ENCODE peak calls at places on chromosomes 1 and 21, in five cellular contexts. X is IMR-90, C is K562, Z is GM12878, W is SK-N-SH. Q is an unnamed sample.

GRCh38 chr21:37869661-37870060 is 46.6 kb downstream of the KCNJ6 start:
- DNase-seq in C (no peak), X (no peak), W (no peak), Z (no peak), Q (no peak)

GRCh38 chr21:45471229-45472052 is 66.5 kb downstream of the COL18A1 start:
- DNase-seq in C (no peak), Z (no peak), X (peak), W (no peak), Q (no peak)

GRCh38 chr21:45539046-45539795 is 3.0 kb downstream of the SLC19A1 start:
- DNase-seq in X (no peak), W (no peak), Z (no peak), C (no peak), Q (no peak)

GRCh38 chr1:204896787-204897469 is 26.3 kb downstream of the NFASC start:
- DNase-seq in W (no peak), X (no peak), C (no peak), Z (no peak), Q (no peak)

GRCh38 chr1:244992833-244993232 is 128.5 kb upstream of the HNRNPU start:
- DNase-seq in C (no peak), X (peak), Z (no peak), W (no peak), Q (no peak)

GRCh38 chr21:34635307-34635706 is 20.4 kb upstream of the RCAN1 start:
- DNase-seq in X (no peak), W (no peak), C (peak), Z (no peak), Q (no peak)

GRCh38 chr21:45291613-45292398 is 4.1 kb upstream of the POFUT2 start:
- DNase-seq in Z (no peak), C (peak), W (peak), X (no peak), Q (no peak)

GRCh38 chr21:34992180-34992579 is 56.9 kb downstream of the RUNX1 start:
- DNase-seq in C (no peak), Z (no peak), X (no peak), W (no peak), Q (no peak)

GRCh38 chr1:115426271-115426771 is 88.3 kb upstream of the NGF start:
- DNase-seq in Z (no peak), W (no peak), C (no peak), X (peak), Q (no peak)

GRCh38 chr1:173467426-173467825 is 9.7 kb upstream of the PRDX6 start:
- DNase-seq in Z (no peak), W (no peak), X (peak), C (no peak), Q (no peak)

GRCh38 chr1:156949127-156949526 is 28.7 kb downstream of the LRRC71 start:
- DNase-seq in C (no peak), X (no peak), W (no peak), Z (no peak), Q (no peak)

GRCh38 chr1:64701071-64701470 is 43.8 kb upstream of the RAVER2 start:
- DNase-seq in Z (no peak), X (no peak), W (no peak), C (no peak), Q (no peak)

GRCh38 chr21:27464643-27465042 is 497.8 kb upstream of the ADAMTS5 start:
- DNase-seq in C (no peak), Z (no peak), W (no peak), X (no peak), Q (no peak)

GRCh38 chr1:37323486-37324377 is 150.6 kb upstream of the ZC3H12A start:
- DNase-seq in W (peak), Z (no peak), C (peak), X (peak), Q (peak)

GRCh38 chr1:15246960-15247614 is at the start of gene FHAD1:
- DNase-seq in W (peak), X (peak), C (peak), Z (no peak), Q (peak)

GRCh38 chr21:25139390-25139789 is 467.9 kb downstream of the MRPL39 start:
- DNase-seq in X (no peak), Z (no peak), W (no peak), C (no peak), Q (no peak)

GRCh38 chr1:68207129-68207689 is 25.1 kb downstream of the WLS start:
- DNase-seq in X (peak), C (no peak), W (no peak), Z (no peak), Q (no peak)

GRCh38 chr1:111735858-111736544 is 3.2 kb downstream of the INKA2 start:
- DNase-seq in X (peak), W (no peak), C (no peak), Z (no peak), Q (no peak)

GRCh38 chr1:168949672-168950071 is 156.8 kb upstream of the ATP1B1 start:
- DNase-seq in W (no peak), Z (no peak), X (no peak), C (no peak), Q (no peak)

GRCh38 chr1:61224609-61225008 is 142.2 kb downstream of the NFIA start:
- DNase-seq in Z (no peak), X (no peak), C (no peak), W (no peak), Q (no peak)

GRCh38 chr21:37415938-37416337 is 49.4 kb downstream of the DYRK1A start:
- DNase-seq in Z (no peak), W (no peak), C (no peak), X (no peak), Q (no peak)

GRCh38 chr1:45722809-45723208 is 27.6 kb downstream of the IPP start:
- DNase-seq in Z (no peak), W (no peak), C (no peak), X (peak), Q (no peak)

GRCh38 chr1:172397221-172397620 is 23.3 kb upstream of the C1orf105 start:
- DNase-seq in W (no peak), Z (no peak), C (no peak), X (peak), Q (no peak)

GRCh38 chr1:244837597-244838258 is 2.3 kb downstream of the COX20 start:
- DNase-seq in Z (no peak), W (no peak), C (no peak), X (no peak), Q (no peak)

GRCh38 chr21:39561128-39561527 is 51.6 kb upstream of the B3GALT5 start:
- DNase-seq in Z (no peak), W (no peak), X (no peak), C (no peak), Q (no peak)

GRCh38 chr1:13786541-13786940 is 86.6 kb downstream of the PRDM2 start:
- DNase-seq in W (no peak), Z (no peak), X (no peak), C (no peak), Q (no peak)

GRCh38 chr1:9317591-9318331 is 25.1 kb downstream of the SPSB1 start:
- DNase-seq in X (peak), Z (no peak), C (no peak), W (no peak), Q (no peak)

GRCh38 chr1:240797050-240797449 is 185.1 kb upstream of the GREM2 start:
- DNase-seq in Z (no peak), W (no peak), X (peak), C (no peak), Q (peak)

GRCh38 chr1:108009603-108010195 is 44.7 kb upstream of the VAV3 start:
- DNase-seq in C (no peak), X (peak), Z (no peak), W (no peak), Q (no peak)

GRCh38 chr1:4561213-4561612 is 93.2 kb upstream of the AJAP1 start:
- DNase-seq in Z (no peak), W (no peak), C (no peak), X (no peak), Q (no peak)

GRCh38 chr1:12142141-12142823 is 24.5 kb upstream of the TNFRSF1B start:
- DNase-seq in W (no peak), X (no peak), C (no peak), Z (no peak), Q (no peak)

GRCh38 chr1:200488375-200489165 is 78.7 kb upstream of the ZNF281 start:
- DNase-seq in W (peak), C (peak), Z (peak), X (peak), Q (peak)

GRCh38 chr1:156498447-156499193 is 2.0 kb downstream of the MEF2D start:
- DNase-seq in X (peak), Z (no peak), C (no peak), W (no peak), Q (no peak)

GRCh38 chr1:206589206-206589605 is 23.1 kb downstream of the EIF2D start:
- DNase-seq in X (peak), Z (no peak), C (no peak), W (no peak), Q (no peak)

DNA sequence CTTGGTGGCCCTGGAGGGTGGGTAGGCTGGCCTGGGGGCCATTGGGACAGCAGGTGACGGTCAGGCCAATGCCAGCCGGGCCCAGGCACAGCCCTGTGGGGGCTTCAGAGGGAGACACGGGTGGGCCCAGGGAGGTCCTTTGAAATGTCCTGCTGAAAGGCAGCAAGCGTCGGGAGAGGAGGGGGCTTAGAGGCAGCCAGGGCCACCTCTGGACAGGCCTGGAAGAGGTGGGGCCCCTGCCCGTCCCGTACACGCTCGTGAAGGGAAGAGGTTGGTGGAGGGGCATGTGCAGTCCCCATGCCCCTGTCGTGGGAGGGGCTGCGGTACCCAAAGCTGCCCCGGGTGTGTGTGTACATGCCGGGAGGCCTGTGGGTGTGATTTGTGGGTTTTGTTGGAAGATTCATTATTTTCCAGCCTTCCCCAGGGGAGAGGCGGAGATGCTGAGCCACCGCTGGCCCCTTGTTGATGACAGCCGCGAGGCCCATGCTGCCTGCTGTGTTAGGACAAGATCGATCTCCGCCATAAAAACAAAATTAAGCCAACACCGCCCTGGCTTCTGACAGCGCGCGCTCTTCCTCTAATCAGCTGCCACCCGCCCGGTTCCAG is 3.4 kb upstream of the PLCH2 start:
- DNase-seq in X (no peak), Z (no peak), C (no peak), W (no peak), Q (no peak)
- TF ChIP-seq RCOR1 in X (no peak), Z (no peak), C (no peak), W (no peak), Q (no peak)

GRCh38 chr1:153533689-153534201 is 2.0 kb downstream of the S100A6 start:
- DNase-seq in C (peak), X (peak), Z (no peak), W (no peak), Q (peak)
- TF ChIP-seq RCOR1 in C (no peak), X (no peak), Z (no peak), W (no peak), Q (no peak)

GRCh38 chr1:86852289-86852688 is 61.6 kb downstream of the SELENOF start:
- DNase-seq in W (no peak), X (no peak), Z (no peak), C (no peak), Q (no peak)

GRCh38 chr1:86846166-86846647 is 67.7 kb downstream of the SELENOF start:
- DNase-seq in C (no peak), W (peak), X (peak), Z (no peak), Q (no peak)

GRCh38 chr1:86852737-86853408 is 61.1 kb downstream of the SELENOF start:
- DNase-seq in X (no peak), Z (no peak), W (no peak), C (no peak), Q (peak)

GRCh38 chr1:86848654-86849053 is 65.3 kb downstream of the SELENOF start:
- DNase-seq in W (no peak), X (no peak), C (no peak), Z (no peak), Q (no peak)

DNA sequence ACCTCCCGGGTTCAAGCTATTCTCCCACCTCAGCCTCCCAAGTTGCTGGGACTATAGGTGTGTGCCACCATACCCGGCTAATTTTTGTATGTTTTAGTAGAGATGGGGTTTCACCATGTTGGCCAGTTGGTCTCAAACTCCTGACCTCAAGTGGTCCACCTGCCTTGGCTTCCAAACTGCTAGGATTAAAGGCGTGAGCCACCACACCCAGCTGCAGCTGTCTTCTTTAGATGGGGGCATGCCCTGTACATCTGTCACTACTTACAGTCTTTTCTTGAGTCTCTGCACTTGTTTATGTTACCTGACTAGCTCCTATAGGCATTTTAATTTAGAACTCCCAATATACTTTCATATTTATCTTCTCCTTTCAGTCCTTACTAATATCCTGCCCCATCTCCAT is 64.2 kb downstream of the SELENOF start:
- DNase-seq in C (no peak), Z (no peak), X (no peak), W (no peak), Q (no peak)
- TF ChIP-seq RCOR1 in C (no peak), Z (no peak), X (no peak), W (no peak), Q (no peak)

DNA sequence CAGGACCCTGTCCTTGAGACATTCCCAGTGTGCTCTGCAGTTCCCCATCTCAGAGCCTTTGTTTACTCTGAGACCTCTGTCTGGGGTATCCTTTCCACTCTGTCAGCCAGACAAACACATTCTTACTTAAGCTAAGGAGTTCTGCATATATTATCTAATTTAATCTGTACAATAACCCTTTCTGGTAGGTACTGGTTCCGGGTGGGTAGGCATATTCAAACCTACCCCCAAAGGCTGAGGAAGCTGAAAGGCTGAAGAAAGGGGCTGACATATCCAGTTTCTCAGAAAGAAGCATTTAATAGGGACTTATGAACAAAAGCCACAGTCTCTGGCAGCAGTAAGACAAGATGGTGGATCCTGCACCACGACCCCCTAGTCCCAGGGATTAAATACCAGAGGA is 53.1 kb downstream of the KCNN3 start:
- DNase-seq in Z (no peak), W (no peak), X (no peak), C (no peak), Q (no peak)
- TF ChIP-seq RCOR1 in Z (no peak), W (no peak), X (no peak), C (no peak), Q (no peak)

GRCh38 chr1:101025283-101025679 is 303 bp downstream of the DPH5 start:
- DNase-seq in Z (peak), X (peak), W (peak), C (peak), Q (no peak)
- TF ChIP-seq RCOR1 in Z (no peak), X (no peak), W (no peak), C (no peak), Q (no peak)